ENCODE peak calls at places on chromosomes 16 and 17, in nine cellular contexts. M, X, Q, O, V, D, B, C and U are unnamed samples.
A peak's percentile ranks its signal among the peaks of the same experiment; 100 is the strongest.

GRCh38 chr17:1592751-1593629 is 30.4 kb upstream of the PITPNA start:
- DNase-seq in Q (no peak), V (no peak), O (peak; percentile 99), D (peak; percentile 82), M (no peak), X (no peak), C (peak; percentile 92), B (no peak), U (no peak)

GRCh38 chr17:37476431-37477130 is 13.1 kb upstream of the DUSP14 start:
- DNase-seq in D (no peak), V (peak; percentile 98), C (peak; percentile 29), B (no peak), O (no peak), Q (no peak), X (no peak), M (no peak), U (peak; percentile 90)

GRCh38 chr16:30786936-30787612 is at the start of gene ZNF629:
- DNase-seq in O (peak; percentile 68), M (no peak), C (peak; percentile 80), D (no peak), V (peak; percentile 52), B (no peak), Q (no peak), X (peak; percentile 79), U (peak; percentile 74)

GRCh38 chr17:38509772-38510423 is 81.6 kb downstream of the ARHGAP23 start:
- DNase-seq in O (no peak), M (no peak), Q (no peak), C (no peak), X (no peak), V (no peak), B (no peak), D (no peak), U (no peak)

GRCh38 chr17:44759096-44759915 is 518 bp downstream of the ADAM11 start:
- DNase-seq in V (no peak), C (no peak), B (no peak), X (no peak), D (no peak), O (no peak), Q (no peak), M (no peak), U (no peak)

GRCh38 chr16:27251561-27252205 is 16.9 kb downstream of the NSMCE1 start:
- DNase-seq in V (no peak), X (no peak), Q (no peak), M (no peak), C (no peak), O (no peak), D (no peak), B (no peak), U (peak; percentile 22)

GRCh38 chr16:27773344-27773743 is 223.4 kb downstream of the KATNIP start:
- DNase-seq in B (no peak), D (no peak), Q (no peak), X (no peak), M (no peak), C (no peak), V (no peak), O (no peak), U (no peak)

GRCh38 chr17:40980594-40980993 is 3.5 kb downstream of the KRT40 start:
- DNase-seq in B (peak; percentile 20), O (no peak), Q (no peak), C (no peak), X (peak; percentile 9), D (no peak), V (no peak), M (no peak), U (no peak)

GRCh38 chr16:87681990-87682570 is 79.8 kb downstream of the JPH3 start:
- DNase-seq in C (peak; percentile 12), D (peak; percentile 67), X (no peak), M (no peak), Q (no peak), O (no peak), B (no peak), V (no peak), U (no peak)

GRCh38 chr17:40303706-40304450 is 5.1 kb upstream of the RARA start:
- DNase-seq in Q (no peak), D (no peak), V (no peak), X (no peak), C (no peak), B (no peak), M (no peak), O (no peak), U (no peak)

GRCh38 chr16:53183442-53183841 is 128.7 kb downstream of the CHD9 start:
- DNase-seq in B (no peak), Q (no peak), O (no peak), V (no peak), X (no peak), D (no peak), M (no peak), C (no peak), U (no peak)

GRCh38 chr17:347309-347708 is 5.3 kb downstream of the RPH3AL start:
- DNase-seq in C (no peak), X (no peak), V (no peak), M (no peak), O (no peak), Q (no peak), B (no peak), D (no peak), U (no peak)

GRCh38 chr17:70987867-70988340 is 818.6 kb downstream of the KCNJ2 start:
- DNase-seq in O (no peak), D (peak; percentile 33), Q (no peak), X (no peak), V (peak; percentile 1), M (no peak), C (no peak), B (no peak), U (no peak)

GRCh38 chr17:43545383-43545632 is 832 bp downstream of the ETV4 start:
- DNase-seq in X (no peak), M (no peak), V (no peak), D (no peak), O (peak; percentile 19), C (peak; percentile 33), Q (no peak), B (no peak), U (no peak)

GRCh38 chr17:27760069-27760885 is 40.1 kb downstream of the NOS2 start:
- DNase-seq in D (peak; percentile 74), Q (peak; percentile 68), O (peak; percentile 53), X (peak; percentile 15), M (peak; percentile 56), B (no peak), V (peak; percentile 44), C (peak; percentile 84), U (peak; percentile 76)